ENCODE peak calls at places on chromosomes 12 and 14, in five cellular contexts. F is upper lobe of right lung; K is right cardiac atrium; R is CD4-positive, CD25-positive, alpha-beta regulatory T cell; L is esophagus muscularis mucosa. J is an unnamed sample.

GRCh38 chr14:101458536-101459391 is 102.5 kb upstream of the DIO3 start:
- DNase-seq in K (no peak), L (no peak), R (no peak), F (peak; percentile 59), J (no peak)

GRCh38 chr14:99513946-99514551 is 32.8 kb downstream of the CCNK start:
- DNase-seq in R (no peak), F (no peak), L (no peak), K (no peak), J (no peak)

GRCh38 chr12:75389061-75389460 is 1.8 kb upstream of the GLIPR1L2 start:
- DNase-seq in L (no peak), R (no peak), F (no peak), K (no peak), J (no peak)

GRCh38 chr12:124536613-124537012 is 30.8 kb downstream of the NCOR2 start:
- DNase-seq in F (no peak), K (no peak), R (no peak), L (no peak), J (no peak)

GRCh38 chr14:75654127-75654732 is 6.4 kb downstream of the ERG28 start:
- DNase-seq in F (peak; percentile 85), K (peak; percentile 73), R (peak; percentile 78), L (peak; percentile 96), J (peak; percentile 85)

GRCh38 chr12:124028560-124028935 is 55.5 kb downstream of the ZNF664 start:
- DNase-seq in K (no peak), L (no peak), R (no peak), F (no peak), J (no peak)

GRCh38 chr12:118447181-118447580 is 70.8 kb downstream of the SUDS3 start:
- DNase-seq in L (no peak), K (no peak), F (no peak), R (no peak), J (no peak)

GRCh38 chr14:74618078-74618952 is 6.3 kb upstream of the LTBP2 start:
- DNase-seq in L (no peak), K (no peak), R (peak; percentile 63), F (no peak), J (no peak)

GRCh38 chr14:74952195-74952665 is 3.2 kb downstream of the PGF start:
- DNase-seq in L (no peak), R (no peak), K (no peak), F (no peak), J (no peak)

GRCh38 chr12:25787701-25788100 is 170.8 kb upstream of the RASSF8 start:
- DNase-seq in F (no peak), R (no peak), L (no peak), K (no peak), J (no peak)

GRCh38 chr12:75913502-75914110 is 118.0 kb downstream of the PHLDA1 start:
- DNase-seq in K (no peak), L (no peak), R (no peak), F (no peak), J (no peak)

GRCh38 chr12:127670294-127670693 is 596.7 kb upstream of the TMEM132C start:
- DNase-seq in L (peak; percentile 60), F (no peak), K (no peak), R (no peak), J (no peak)

GRCh38 chr14:23359722-23360447 is 5.1 kb downstream of the EFS start:
- DNase-seq in R (no peak), L (no peak), K (no peak), F (no peak), J (no peak)

GRCh38 chr12:68474467-68475204 is 136.1 kb upstream of the RAP1B start:
- DNase-seq in K (no peak), F (no peak), L (no peak), R (no peak), J (no peak)

GRCh38 chr12:124523071-124523470 is 44.3 kb downstream of the NCOR2 start:
- DNase-seq in F (no peak), K (no peak), L (no peak), R (no peak), J (no peak)

GRCh38 chr12:112928978-112929377 is 9.3 kb upstream of the OAS3 start:
- DNase-seq in R (no peak), L (no peak), K (no peak), F (no peak), J (no peak)

GRCh38 chr14:104754213-104754851 is 1.4 kb downstream of the SIVA1 start:
- DNase-seq in L (no peak), K (peak; percentile 9), F (no peak), R (no peak), J (no peak)

GRCh38 chr12:117470804-117471203 is 109.4 kb upstream of the NOS1 start:
- DNase-seq in L (no peak), K (no peak), R (no peak), F (no peak), J (no peak)

GRCh38 chr14:100239200-100239839 is 376 bp downstream of the YY1 start:
- DNase-seq in L (no peak), F (peak; percentile 73), K (peak; percentile 37), R (no peak), J (peak; percentile 74)

GRCh38 chr12:69046372-69046771 is 113.4 kb upstream of the CPM start:
- DNase-seq in F (no peak), K (no peak), L (no peak), R (no peak), J (no peak)

GRCh38 chr12:3364661-3365264 is 126.2 kb upstream of the PRMT8 start:
- DNase-seq in L (no peak), K (no peak), R (no peak), F (no peak), J (no peak)

GRCh38 chr14:70422538-70422937 is 5.6 kb upstream of the SYNJ2BP start:
- DNase-seq in R (no peak), L (no peak), F (no peak), K (no peak), J (no peak)

GRCh38 chr12:50985322-50985721 is 33.0 kb downstream of the HIGD1C start:
- DNase-seq in L (no peak), F (no peak), R (no peak), K (no peak), J (peak; percentile 67)

DNA sequence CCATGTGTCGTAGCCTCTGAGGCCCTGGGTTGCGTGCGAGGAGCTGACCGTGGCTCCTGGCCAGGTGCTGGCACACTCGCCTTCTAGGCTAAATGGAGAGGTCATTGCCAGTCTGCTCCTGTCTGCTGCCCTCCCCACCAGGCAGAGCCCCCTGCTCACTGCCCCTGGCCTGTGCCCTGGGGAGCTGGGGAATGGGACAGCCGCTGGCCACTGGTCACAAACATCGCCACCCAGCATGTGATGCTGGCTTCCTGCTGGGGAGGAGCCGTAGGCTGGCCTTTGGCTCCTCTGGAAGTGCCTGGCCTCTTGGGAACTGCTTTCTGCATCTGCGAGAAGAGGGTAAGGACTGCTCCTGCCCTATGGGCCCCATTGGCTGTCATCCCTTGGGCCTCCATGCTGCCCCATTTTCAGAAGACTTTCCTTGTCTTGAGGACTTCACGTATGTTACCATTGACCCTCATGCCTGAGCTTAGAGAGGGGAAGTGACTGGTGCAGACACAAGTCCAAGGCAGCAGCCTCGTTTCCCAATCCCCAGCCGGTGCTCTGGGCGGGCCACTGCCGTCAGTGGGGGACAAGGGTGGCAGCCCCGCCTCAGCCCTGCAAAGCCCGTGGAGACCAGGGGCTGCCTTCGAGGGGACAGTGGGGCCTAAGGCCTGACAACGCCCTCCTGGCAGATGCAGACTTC is 2.0 kb upstream of the TNFAIP2 start:
- DNase-seq in K (peak; percentile 88), F (peak; percentile 85), L (no peak), R (no peak), J (peak; percentile 91)
- H3K4me3 ChIP-seq in K (no peak overlapping the region), F (peak overlapping the region; percentile 66), L (peak overlapping the region; percentile 65), R (no peak overlapping the region), J (peak overlapping the region; percentile 61)

GRCh38 chr14:95526483-95527391 is 8.1 kb upstream of the GLRX5 start:
- DNase-seq in L (no peak), R (no peak), K (peak; percentile 42), F (no peak), J (no peak)
- H3K4me3 ChIP-seq in L (no peak overlapping the region), R (no peak overlapping the region), K (no peak overlapping the region), F (peak overlapping the region; percentile 9), J (no peak overlapping the region)

DNA sequence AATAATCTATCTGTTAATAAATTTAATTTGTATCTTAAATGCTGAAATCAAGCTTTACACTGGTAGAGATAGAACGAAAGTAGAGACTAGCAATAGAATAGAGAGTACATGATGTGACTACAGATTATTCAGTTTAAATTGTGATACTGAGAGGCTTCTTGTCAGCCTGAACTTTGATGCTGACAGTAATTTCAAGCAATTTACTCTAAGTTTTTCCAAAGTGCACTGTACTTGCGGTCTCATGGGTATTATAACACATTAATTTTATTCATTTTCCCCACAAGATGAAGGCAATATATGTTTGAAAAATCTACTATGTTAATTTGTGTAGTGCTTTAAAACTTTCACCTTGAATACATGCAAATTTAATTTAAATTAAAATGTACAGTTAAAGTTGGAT is 914.0 kb upstream of the FBXO33 start:
- DNase-seq in K (no peak), L (no peak), F (no peak), R (no peak), J (no peak)
- H3K4me3 ChIP-seq in K (no peak overlapping the region), L (no peak overlapping the region), F (no peak overlapping the region), R (no peak overlapping the region), J (no peak overlapping the region)

GRCh38 chr14:106841701-106842100 is 1315.3 kb downstream of the TMEM121 start:
- DNase-seq in K (no peak), R (no peak), L (no peak), F (no peak), J (no peak)

GRCh38 chr14:106844608-106845285 is 1318.4 kb downstream of the TMEM121 start:
- DNase-seq in F (peak; percentile 88), L (no peak), K (peak; percentile 69), R (peak; percentile 56), J (peak; percentile 76)

GRCh38 chr14:106843951-106844483 is 1317.6 kb downstream of the TMEM121 start:
- DNase-seq in K (no peak), F (peak; percentile 70), R (peak; percentile 17), L (no peak), J (no peak)

GRCh38 chr14:106842687-106843086 is 1316.3 kb downstream of the TMEM121 start:
- DNase-seq in L (no peak), K (no peak), F (no peak), R (no peak), J (no peak)

GRCh38 chr14:106843376-106843775 is 1317.0 kb downstream of the TMEM121 start:
- DNase-seq in F (no peak), K (no peak), L (no peak), R (no peak), J (no peak)
- H3K4me3 ChIP-seq in F (peak overlapping the region; percentile 58), K (peak overlapping the region; percentile 56), L (peak overlapping the region; percentile 38), R (peak overlapping the region; percentile 86), J (no peak overlapping the region)

GRCh38 chr12:114396869-114397719 is 8.8 kb downstream of the TBX5 start:
- DNase-seq in R (no peak), K (no peak), F (no peak), L (no peak), J (peak; percentile 40)
- H3K4me3 ChIP-seq in R (no peak overlapping the region), K (no peak overlapping the region), F (peak overlapping the region; percentile 33), L (no peak overlapping the region), J (no peak overlapping the region)

J was measured in sigmoid colon.